ENCODE peak calls at places on chromosomes 1 and 21, in six cellular contexts. E is transverse colon, T is OCI-LY7, K is cardiac fibroblast, M is AG09309, Y is HCT116. S is an unnamed sample.

GRCh38 chr21:45334134-45334533 is 46.4 kb upstream of the POFUT2 start:
- DNase-seq in E (no peak), T (no peak), K (no peak), M (no peak), Y (no peak), S (no peak)

GRCh38 chr1:171805395-171806115 is 24.1 kb downstream of the METTL13 start:
- DNase-seq in E (no peak), T (no peak), K (no peak), M (no peak), Y (no peak), S (no peak)

GRCh38 chr1:150062113-150062512 is 5.5 kb upstream of the VPS45 start:
- DNase-seq in E (no peak), T (no peak), K (no peak), M (no peak), Y (no peak), S (no peak)

GRCh38 chr1:99441234-99442095 is 177.2 kb downstream of the PLPPR4 start:
- DNase-seq in E (no peak), T (no peak), K (no peak), M (peak), Y (no peak), S (peak)

GRCh38 chr1:3434406-3435110 is 19.9 kb upstream of the ARHGEF16 start:
- DNase-seq in E (no peak), T (no peak), K (no peak), M (no peak), Y (no peak), S (no peak)

GRCh38 chr1:152029144-152029936 is 7.5 kb downstream of the S100A11 start:
- DNase-seq in E (no peak), T (peak), K (peak), M (no peak), Y (no peak), S (no peak)

GRCh38 chr1:30047576-30047975 is 675.8 kb downstream of the MATN1 start:
- DNase-seq in E (no peak), T (no peak), K (no peak), M (no peak), Y (no peak), S (no peak)

GRCh38 chr1:88985033-88985432 is 7.4 kb downstream of the KYAT3 start:
- DNase-seq in E (no peak), T (no peak), K (peak), M (peak), Y (peak), S (peak)

GRCh38 chr21:28152729-28153128 is 839.9 kb downstream of the LTN1 start:
- DNase-seq in E (no peak), T (no peak), K (no peak), M (no peak), Y (no peak), S (no peak)

GRCh38 chr1:7810395-7810794 is 26.3 kb downstream of the PER3 start:
- DNase-seq in E (no peak), T (no peak), K (peak), M (peak), Y (peak), S (peak)

GRCh38 chr1:21552715-21553114 is 43.5 kb downstream of the ALPL start:
- DNase-seq in E (no peak), T (no peak), K (peak), M (peak), Y (no peak), S (peak)

DNA sequence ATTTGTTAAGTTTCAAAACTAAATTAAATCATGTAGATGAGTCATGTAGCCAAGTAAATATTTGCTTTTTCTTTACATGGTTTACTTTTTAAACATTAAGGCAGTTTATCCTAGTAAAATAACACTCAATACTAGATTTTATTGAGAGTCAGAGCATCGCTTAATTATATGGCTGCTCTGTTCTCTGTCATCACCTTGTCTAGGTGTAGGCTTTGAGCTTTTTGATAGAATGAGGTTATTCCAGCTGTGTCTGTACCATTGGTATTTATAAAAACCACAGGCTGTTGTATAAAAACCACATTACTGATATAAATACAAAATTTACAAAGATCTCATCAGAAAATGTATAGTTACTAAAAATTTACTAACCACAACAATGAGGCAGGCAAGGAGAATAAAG is 42.5 kb upstream of the GPR52 start:
- DNase-seq in E (no peak), T (no peak), K (no peak), M (no peak), Y (no peak), S (no peak)
- H3K4me3 ChIP-seq in E (no peak), T (no peak), K (no peak), M (no peak), Y (no peak), S (no peak)

GRCh38 chr1:52727956-52728656 is 1.9 kb downstream of the ZYG11B start:
- DNase-seq in E (no peak), T (no peak), K (no peak), M (no peak), Y (no peak), S (no peak)
- H3K4me3 ChIP-seq in E (peak), T (no peak), K (no peak), M (no peak), Y (no peak), S (no peak)

GRCh38 chr1:11500881-11501280 is 21.9 kb downstream of the DISP3 start:
- DNase-seq in E (no peak), T (no peak), K (no peak), M (no peak), Y (no peak), S (no peak)
- H3K4me3 ChIP-seq in E (no peak), T (no peak), K (no peak), M (no peak), Y (no peak), S (no peak)

DNA sequence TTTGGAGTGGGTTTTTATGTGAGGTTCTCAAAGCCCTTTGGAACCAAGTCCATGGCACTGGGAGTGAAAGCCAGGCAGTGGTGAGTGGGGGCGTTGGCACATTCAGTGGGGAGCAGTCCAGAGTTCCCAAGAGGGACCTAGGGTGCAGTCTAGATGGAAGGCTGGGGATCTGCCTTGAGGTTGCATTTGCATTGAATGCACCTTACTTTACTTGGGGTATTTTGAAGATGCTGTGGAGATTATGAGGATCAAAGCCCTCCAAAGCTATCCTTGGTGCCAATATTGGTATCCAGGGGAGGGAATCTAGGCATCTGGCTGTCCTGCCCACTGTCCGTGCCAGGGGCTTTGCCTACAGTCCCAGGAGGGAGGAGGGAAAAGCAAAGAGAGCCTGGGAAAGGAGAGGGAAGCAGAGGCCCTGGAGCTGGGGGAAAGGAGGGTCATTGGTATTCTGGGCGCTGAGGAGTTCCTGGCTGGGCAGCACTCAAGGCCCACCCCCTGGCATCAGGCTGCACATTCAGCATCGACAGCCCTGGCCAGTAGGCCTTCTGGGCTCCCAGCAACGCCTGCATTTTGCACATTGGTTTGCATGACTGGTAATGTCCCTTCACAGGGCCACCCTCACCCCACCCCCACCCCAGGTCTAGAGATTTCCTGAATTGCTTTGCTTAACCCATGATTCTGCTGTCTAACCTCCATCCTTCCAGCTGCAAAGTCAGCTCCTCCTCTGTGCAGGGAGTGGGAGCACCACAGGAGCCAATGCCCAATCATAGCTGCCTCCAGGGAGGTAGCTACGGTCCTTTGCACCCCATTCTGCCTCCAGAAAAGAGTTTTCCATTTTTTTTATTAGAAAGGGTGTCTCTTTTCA is 843 bp upstream of the BCAN start:
- DNase-seq in E (no peak), T (no peak), K (no peak), M (no peak), Y (no peak), S (no peak)
- H3K4me3 ChIP-seq in E (no peak), T (no peak), K (no peak), M (no peak), Y (no peak), S (no peak)

DNA sequence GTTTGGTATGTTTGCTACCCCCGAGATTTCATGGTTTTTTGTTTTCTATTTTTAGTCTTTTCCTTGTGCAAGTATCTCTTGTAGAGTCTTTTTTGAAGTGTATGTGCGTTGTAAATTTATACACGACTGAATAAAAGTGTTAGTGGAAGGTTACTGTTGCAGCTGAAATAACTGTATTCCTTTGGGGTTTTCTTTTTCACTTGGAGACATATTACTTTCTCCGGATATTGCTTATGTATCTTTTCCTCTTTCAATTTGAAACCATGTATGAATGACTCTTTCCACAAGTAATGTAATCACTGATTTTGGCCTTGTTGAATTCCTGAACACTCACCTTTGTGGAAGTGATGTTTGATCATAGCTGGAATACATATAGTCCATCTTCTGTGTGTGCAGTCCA is 956 bp downstream of the URB2 start:
- DNase-seq in E (no peak), T (no peak), K (no peak), M (no peak), Y (no peak), S (no peak)
- H3K4me3 ChIP-seq in E (peak), T (peak), K (peak), M (peak), Y (peak), S (peak)

GRCh38 chr1:116664366-116664983 is 3.1 kb downstream of the IGSF3 start:
- DNase-seq in E (no peak), T (no peak), K (no peak), M (no peak), Y (no peak), S (no peak)

GRCh38 chr1:116667577-116668105 is at the start of gene IGSF3:
- DNase-seq in E (peak), T (no peak), K (peak), M (no peak), Y (no peak), S (no peak)

GRCh38 chr1:116666747-116667576 is 571 bp downstream of the IGSF3 start:
- DNase-seq in E (no peak), T (no peak), K (no peak), M (no peak), Y (no peak), S (no peak)

GRCh38 chr1:116665001-116665400 is 2.5 kb downstream of the IGSF3 start:
- DNase-seq in E (no peak), T (no peak), K (no peak), M (no peak), Y (no peak), S (no peak)

GRCh38 chr1:116666090-116666489 is 1.4 kb downstream of the IGSF3 start:
- DNase-seq in E (no peak), T (no peak), K (no peak), M (no peak), Y (no peak), S (no peak)
- H3K4me3 ChIP-seq in E (peak), T (no peak), K (no peak), M (no peak), Y (no peak), S (no peak)

GRCh38 chr1:181442181-181442525 is 41.2 kb upstream of the CACNA1E start:
- DNase-seq in E (no peak), T (no peak), K (no peak), M (no peak), Y (no peak), S (no peak)
- H3K4me3 ChIP-seq in E (no peak), T (no peak), K (no peak), M (no peak), Y (no peak), S (no peak)

GRCh38 chr1:156120318-156120717 is 5.8 kb downstream of the LMNA start:
- DNase-seq in E (no peak), T (no peak), K (no peak), M (no peak), Y (no peak), S (no peak)

GRCh38 chr1:156122519-156123355 is 8.2 kb downstream of the LMNA start:
- DNase-seq in E (peak), T (no peak), K (peak), M (no peak), Y (no peak), S (peak)

GRCh38 chr1:156122086-156122485 is 7.6 kb downstream of the LMNA start:
- DNase-seq in E (no peak), T (no peak), K (no peak), M (no peak), Y (no peak), S (no peak)

GRCh38 chr1:156119503-156120209 is 5.1 kb downstream of the LMNA start:
- DNase-seq in E (peak), T (peak), K (peak), M (no peak), Y (no peak), S (no peak)

GRCh38 chr1:156121441-156121840 is 6.9 kb downstream of the LMNA start:
- DNase-seq in E (no peak), T (no peak), K (no peak), M (no peak), Y (no peak), S (no peak)
- H3K4me3 ChIP-seq in E (no peak), T (no peak), K (peak), M (peak), Y (peak), S (no peak)

GRCh38 chr1:223081181-223081994 is 61.7 kb downstream of the TLR5 start:
- DNase-seq in E (peak), T (peak), K (peak), M (peak), Y (peak), S (peak)
- H3K4me3 ChIP-seq in E (peak), T (no peak), K (peak), M (peak), Y (peak), S (peak)